ENCODE peak calls at places on chromosome 15, in four cellular contexts. U, G, T and C are unnamed samples.

GRCh38 chr15:77497108-77497737 is 76.5 kb downstream of the HMG20A start:
- DNase-seq in U (no peak), G (peak), T (no peak), C (no peak)

GRCh38 chr15:40930430-40931299 is 1.5 kb downstream of the DLL4 start:
- DNase-seq in U (peak), G (peak), T (no peak), C (peak)

GRCh38 chr15:44308415-44308814 is 19.9 kb downstream of the GOLM2 start:
- DNase-seq in U (no peak), G (no peak), T (peak), C (no peak)

GRCh38 chr15:87572381-87572780 is 684.2 kb downstream of the NTRK3 start:
- DNase-seq in U (no peak), G (no peak), T (no peak), C (no peak)

GRCh38 chr15:25250011-25250596 is 188.7 kb downstream of the UBE3A start:
- DNase-seq in U (no peak), G (no peak), T (no peak), C (no peak)

GRCh38 chr15:68210821-68211655 is 5.9 kb upstream of the CALML4 start:
- DNase-seq in U (peak), G (peak), T (no peak), C (no peak)

GRCh38 chr15:77419050-77419835 is 661 bp downstream of the PEAK1 start:
- DNase-seq in U (peak), G (peak), T (no peak), C (no peak)

GRCh38 chr15:80788536-80788935 is 9.4 kb downstream of the CEMIP start:
- DNase-seq in U (no peak), G (no peak), T (no peak), C (no peak)

GRCh38 chr15:77569647-77570186 is 63.0 kb downstream of the LINGO1 start:
- DNase-seq in U (peak), G (peak), T (no peak), C (peak)

GRCh38 chr15:81411056-81411455 is 37.0 kb upstream of the TMC3 start:
- DNase-seq in U (no peak), G (no peak), T (no peak), C (no peak)

GRCh38 chr15:39997031-39997430 is 42.0 kb downstream of the SRP14 start:
- DNase-seq in U (no peak), G (no peak), T (no peak), C (no peak)

GRCh38 chr15:75451202-75451673 is 252 bp downstream of the SIN3A start:
- DNase-seq in U (no peak), G (no peak), T (no peak), C (no peak)

GRCh38 chr15:98803228-98804056 is 155.1 kb downstream of the IGF1R start:
- DNase-seq in U (no peak), G (no peak), T (no peak), C (no peak)

GRCh38 chr15:39663684-39664083 is 82.8 kb downstream of the THBS1 start:
- DNase-seq in U (no peak), G (no peak), T (no peak), C (no peak)

GRCh38 chr15:85785887-85786777 is 8.6 kb downstream of the KLHL25 start:
- DNase-seq in U (no peak), G (no peak), T (no peak), C (peak)

GRCh38 chr15:49265911-49266310 is 95.9 kb downstream of the GALK2 start:
- DNase-seq in U (no peak), G (no peak), T (no peak), C (no peak)

GRCh38 chr15:23647421-23648375 is at the start of gene MAGEL2:
- DNase-seq in U (no peak), G (no peak), T (no peak), C (no peak)

GRCh38 chr15:85168642-85169173 is 187.1 kb downstream of the PDE8A start:
- DNase-seq in U (peak), G (peak), T (no peak), C (peak)

GRCh38 chr15:42273900-42274692 is 863 bp upstream of the TMEM87A start:
- DNase-seq in U (peak), G (peak), T (peak), C (peak)

GRCh38 chr15:47750030-47750739 is 32.9 kb downstream of the SEMA6D start:
- DNase-seq in U (no peak), G (no peak), T (no peak), C (no peak)

GRCh38 chr15:91311986-91312385 is 211.9 kb downstream of the SV2B start:
- DNase-seq in U (no peak), G (no peak), T (no peak), C (no peak)

GRCh38 chr15:40440300-40441011 is at the start of gene BAHD1:
- DNase-seq in U (peak), G (peak), T (peak), C (peak)

GRCh38 chr15:91304794-91305193 is 204.7 kb downstream of the SV2B start:
- DNase-seq in U (no peak), G (no peak), T (no peak), C (no peak)

GRCh38 chr15:37907136-37907535 is 27.3 kb upstream of the TMCO5A start:
- DNase-seq in U (no peak), G (no peak), T (no peak), C (no peak)

GRCh38 chr15:85768595-85769168 is 26.0 kb downstream of the KLHL25 start:
- DNase-seq in U (no peak), G (no peak), T (no peak), C (no peak)

GRCh38 chr15:71002321-71002720 is 109.7 kb downstream of the LRRC49 start:
- DNase-seq in U (no peak), G (no peak), T (no peak), C (no peak)
- TF ChIP-seq TARDBP in U (no peak), G (no peak), T (no peak), C (no peak)

DNA sequence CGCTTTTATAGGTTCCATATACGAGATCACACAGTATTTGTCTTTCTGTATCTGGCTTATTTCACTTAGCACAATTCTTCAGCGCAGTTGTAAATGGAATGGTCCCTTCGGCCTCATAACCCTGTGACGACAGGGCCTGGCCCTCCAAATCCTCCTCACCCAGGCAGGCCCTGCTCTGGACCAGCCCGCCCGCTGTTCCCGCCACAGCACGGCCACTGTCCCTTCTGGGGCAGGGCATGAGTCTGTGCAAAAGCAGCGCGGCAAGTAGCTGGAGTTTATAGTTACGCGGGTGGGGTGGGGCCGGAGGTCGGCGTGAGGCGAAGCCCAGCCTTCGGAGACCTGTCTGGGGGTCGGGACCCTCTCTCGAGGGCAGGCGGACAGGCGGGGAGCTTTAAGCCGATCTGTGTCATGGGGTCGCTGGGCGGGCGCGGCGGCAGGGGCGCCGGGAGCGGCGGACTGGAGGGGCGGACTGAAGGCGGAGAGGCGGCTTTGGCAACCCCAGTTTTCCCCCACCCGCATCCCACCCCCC is 543 bp downstream of the ARPIN start:
- DNase-seq in U (no peak), G (peak), T (no peak), C (no peak)
- TF ChIP-seq TARDBP in U (no peak), G (no peak), T (no peak), C (no peak)

GRCh38 chr15:101590785-101591184 is 61.4 kb downstream of the TM2D3 start:
- DNase-seq in U (no peak), G (no peak), T (no peak), C (no peak)
- TF ChIP-seq TARDBP in U (no peak), G (no peak), T (no peak), C (no peak)

GRCh38 chr15:73002509-73002908 is 49.8 kb upstream of the NEO1 start:
- DNase-seq in U (no peak), G (no peak), T (no peak), C (no peak)

GRCh38 chr15:72998681-72999466 is 53.4 kb upstream of the NEO1 start:
- DNase-seq in U (no peak), G (no peak), T (no peak), C (no peak)

GRCh38 chr15:72999586-72999985 is 52.7 kb upstream of the NEO1 start:
- DNase-seq in U (no peak), G (no peak), T (no peak), C (no peak)

GRCh38 chr15:73004462-73004861 is 47.8 kb upstream of the NEO1 start:
- DNase-seq in U (no peak), G (no peak), T (no peak), C (no peak)

DNA sequence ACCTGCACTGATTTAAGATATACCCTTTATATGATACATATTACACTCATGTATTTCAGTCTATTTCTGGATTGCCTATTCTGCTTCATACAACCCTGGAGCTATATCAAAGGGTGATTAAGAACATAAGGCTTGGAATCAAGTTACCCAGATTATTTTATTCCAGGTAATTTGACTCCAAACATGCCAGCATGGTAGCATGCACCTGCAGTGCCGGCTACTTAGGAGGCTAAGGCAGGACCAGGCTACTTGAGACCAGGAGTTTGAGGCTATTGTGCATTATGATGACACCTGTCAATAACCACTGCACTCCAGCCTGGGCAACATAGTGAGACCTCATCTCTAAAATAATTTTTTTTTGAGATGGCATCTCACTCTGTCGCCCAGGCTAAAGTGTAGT is 50.4 kb upstream of the NEO1 start:
- DNase-seq in U (no peak), G (no peak), T (no peak), C (no peak)
- TF ChIP-seq TARDBP in U (no peak), G (no peak), T (no peak), C (no peak)

GRCh38 chr15:94317211-94317610 is 85.8 kb downstream of the MCTP2 start:
- DNase-seq in U (no peak), G (no peak), T (no peak), C (no peak)

GRCh38 chr15:94324117-94324826 is 92.9 kb downstream of the MCTP2 start:
- DNase-seq in U (peak), G (peak), T (peak), C (peak)

GRCh38 chr15:94323076-94323475 is 91.7 kb downstream of the MCTP2 start:
- DNase-seq in U (no peak), G (no peak), T (no peak), C (no peak)

GRCh38 chr15:94324835-94325767 is 93.7 kb downstream of the MCTP2 start:
- DNase-seq in U (no peak), G (no peak), T (no peak), C (no peak)

DNA sequence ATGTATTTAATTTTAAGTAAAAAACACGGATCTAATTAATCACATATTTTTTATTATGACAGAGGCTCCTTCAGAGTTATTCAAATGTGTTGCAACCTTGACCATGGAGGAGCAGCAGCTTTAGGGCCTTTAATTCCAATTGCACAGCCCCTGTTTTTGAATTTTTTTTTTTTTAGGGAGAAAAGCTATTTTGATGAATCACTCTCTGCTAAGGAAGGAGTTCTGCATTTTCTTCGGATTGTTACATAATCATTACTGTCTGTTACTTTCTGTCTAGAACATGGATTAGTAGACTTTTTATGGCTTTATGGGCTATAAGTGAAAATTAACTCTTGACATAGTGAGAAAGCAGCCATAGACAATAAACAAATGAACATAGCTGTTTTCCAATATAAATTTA is 90.8 kb downstream of the MCTP2 start:
- DNase-seq in U (no peak), G (no peak), T (no peak), C (no peak)
- TF ChIP-seq TARDBP in U (no peak), G (no peak), T (no peak), C (no peak)

DNA sequence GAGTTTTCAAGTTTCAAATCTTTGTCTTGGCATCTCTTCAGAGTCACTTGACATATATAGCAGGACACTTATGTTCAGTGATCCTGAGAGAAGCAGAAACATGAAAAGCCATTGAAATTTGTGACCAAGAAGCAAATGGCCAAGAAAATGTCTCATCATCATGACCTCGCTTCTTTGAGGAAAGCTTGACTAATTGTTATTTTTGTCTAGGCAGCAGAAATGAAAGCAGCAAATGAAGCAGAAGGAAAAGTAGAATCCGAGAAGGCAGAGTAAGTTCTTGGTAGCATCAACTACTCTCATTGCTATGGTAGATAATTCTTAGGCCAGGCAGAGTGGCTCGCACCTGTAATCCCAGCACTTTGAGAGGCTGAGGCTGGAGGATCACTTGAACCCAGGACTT is 127.7 kb upstream of the CHRM5 start:
- DNase-seq in U (no peak), G (no peak), T (no peak), C (no peak)
- TF ChIP-seq TARDBP in U (no peak), G (no peak), T (no peak), C (no peak)

GRCh38 chr15:74180689-74181602 is 7.4 kb downstream of the ISLR start:
- DNase-seq in U (no peak), G (no peak), T (no peak), C (no peak)

GRCh38 chr15:74182131-74182530 is 8.6 kb downstream of the ISLR start:
- DNase-seq in U (no peak), G (no peak), T (no peak), C (no peak)

GRCh38 chr15:74188216-74188615 is 14.4 kb downstream of the STRA6 start:
- DNase-seq in U (no peak), G (no peak), T (no peak), C (no peak)

GRCh38 chr15:74185949-74186348 is 12.4 kb downstream of the ISLR start:
- DNase-seq in U (no peak), G (no peak), T (no peak), C (no peak)

DNA sequence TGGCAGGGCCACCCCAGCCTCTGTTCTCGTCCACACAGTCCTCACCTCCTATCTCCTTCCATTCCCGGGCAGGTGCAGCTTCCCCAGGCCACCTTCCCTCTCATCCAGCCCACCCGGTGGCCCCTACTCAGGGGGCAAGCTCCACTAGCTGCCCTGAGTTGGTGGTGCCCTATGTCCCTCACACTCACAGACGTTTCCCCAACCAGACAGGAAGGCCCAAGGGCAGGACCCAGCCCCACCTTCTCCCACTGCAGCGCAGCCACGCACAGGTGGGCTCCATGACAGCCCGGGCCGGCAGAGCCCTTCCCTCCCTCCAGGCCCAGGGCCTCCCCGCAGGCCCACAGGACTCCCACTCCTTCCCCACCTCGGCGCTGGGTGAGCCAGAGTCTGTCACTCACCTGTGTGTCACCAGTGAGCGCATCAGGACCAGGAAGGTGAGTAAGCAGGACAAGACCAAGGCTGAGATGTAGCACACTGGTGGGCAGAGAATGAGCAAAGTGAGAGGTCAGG is 11.1 kb downstream of the ISLR start:
- DNase-seq in U (no peak), G (no peak), T (no peak), C (no peak)
- TF ChIP-seq TARDBP in U (no peak), G (no peak), T (no peak), C (no peak)